ENCODE peak calls at places on chromosomes 3 and 15, in ten cellular contexts. F, X, K, C, R, G, H, Q, O and V are unnamed samples.

GRCh38 chr15:88835646-88836045 is 32.4 kb downstream of the ACAN start:
- DNase-seq in K (no peak), F (no peak), H (peak; percentile 29), X (no peak), R (no peak), Q (no peak), G (no peak), O (no peak), C (no peak), V (no peak)

GRCh38 chr15:63983071-63983711 is 63.1 kb downstream of the DAPK2 start:
- DNase-seq in K (peak; percentile 40), C (no peak), F (no peak), O (no peak), R (no peak), Q (no peak), X (no peak), G (no peak), H (no peak), V (no peak)

GRCh38 chr3:34152641-34153040 is 354.2 kb downstream of the PDCD6IP start:
- DNase-seq in C (no peak), H (no peak), K (no peak), R (no peak), F (no peak), O (no peak), Q (no peak), X (no peak), G (no peak), V (no peak)

GRCh38 chr15:28960979-28961378 is 75.2 kb downstream of the APBA2 start:
- DNase-seq in F (no peak), X (no peak), R (no peak), H (peak; percentile 95), K (no peak), Q (no peak), C (peak; percentile 16), G (no peak), O (no peak), V (no peak)

GRCh38 chr3:143596957-143597642 is 251.2 kb downstream of the SLC9A9 start:
- DNase-seq in R (no peak), X (no peak), O (no peak), C (no peak), Q (no peak), K (peak; percentile 37), H (no peak), F (no peak), G (no peak), V (no peak)

GRCh38 chr3:136343873-136344281 is 93.7 kb downstream of the PCCB start:
- DNase-seq in F (peak; percentile 88), O (peak; percentile 41), K (peak; percentile 67), G (peak; percentile 56), H (peak; percentile 98), C (peak; percentile 91), Q (peak; percentile 79), R (peak; percentile 98), X (peak; percentile 80), V (peak; percentile 86)

GRCh38 chr3:14645453-14645852 is 6.1 kb upstream of the CCDC174 start:
- DNase-seq in C (no peak), R (no peak), K (no peak), F (no peak), G (no peak), X (no peak), H (no peak), O (no peak), Q (no peak), V (no peak)

GRCh38 chr3:126245811-126246727 is 65.7 kb upstream of the ALDH1L1 start:
- DNase-seq in Q (no peak), C (no peak), H (peak; percentile 65), R (peak; percentile 78), K (peak; percentile 32), X (peak; percentile 34), G (peak; percentile 77), O (no peak), F (peak; percentile 63), V (peak; percentile 81)

GRCh38 chr3:57464011-57464410 is 80.1 kb downstream of the DNAH12 start:
- DNase-seq in Q (no peak), F (no peak), R (no peak), X (peak; percentile 4), H (no peak), G (no peak), C (no peak), O (no peak), K (no peak), V (no peak)

GRCh38 chr3:181288145-181288544 is 298.6 kb upstream of the DNAJC19 start:
- DNase-seq in O (no peak), C (no peak), K (no peak), F (no peak), R (no peak), Q (no peak), H (no peak), X (no peak), G (no peak), V (no peak)

GRCh38 chr3:39148116-39149058 is 5.0 kb downstream of the CSRNP1 start:
- DNase-seq in Q (no peak), O (no peak), R (no peak), G (no peak), K (peak; percentile 42), F (no peak), H (peak; percentile 75), C (peak; percentile 48), X (no peak), V (peak; percentile 61)

GRCh38 chr3:179882322-179882721 is 154.4 kb downstream of the PEX5L start:
- DNase-seq in X (no peak), K (no peak), H (no peak), R (no peak), Q (no peak), O (no peak), C (no peak), G (no peak), F (no peak), V (no peak)

GRCh38 chr15:93997071-93997658 is 234.2 kb upstream of the MCTP2 start:
- DNase-seq in G (no peak), Q (no peak), C (no peak), K (peak; percentile 7), X (no peak), O (peak; percentile 41), H (peak; percentile 4), R (no peak), F (no peak), V (no peak)

GRCh38 chr3:128455786-128456748 is 10.6 kb downstream of the DNAJB8 start:
- DNase-seq in F (no peak), R (no peak), H (no peak), O (no peak), K (no peak), C (no peak), X (no peak), Q (no peak), G (no peak), V (no peak)

GRCh38 chr3:128458746-128459450 is 7.8 kb downstream of the DNAJB8 start:
- DNase-seq in X (no peak), F (no peak), C (no peak), R (no peak), K (no peak), Q (no peak), O (no peak), G (no peak), H (no peak), V (no peak)

GRCh38 chr3:128457918-128458317 is 8.8 kb downstream of the DNAJB8 start:
- DNase-seq in H (no peak), Q (no peak), F (no peak), K (no peak), X (no peak), R (no peak), G (no peak), C (no peak), O (no peak), V (no peak)

GRCh38 chr3:128455116-128455515 is 11.6 kb downstream of the DNAJB8 start:
- DNase-seq in X (no peak), G (no peak), R (no peak), O (no peak), K (no peak), C (no peak), Q (no peak), F (no peak), H (no peak), V (no peak)

GRCh38 chr3:128456776-128457715 is 9.6 kb downstream of the DNAJB8 start:
- DNase-seq in Q (no peak), X (no peak), G (no peak), F (no peak), O (no peak), H (no peak), C (no peak), R (no peak), K (peak; percentile 40), V (no peak)
- TF ChIP-seq CTCF in Q (no peak), X (no peak), G (no peak), F (no peak), O (no peak), H (no peak), C (no peak), R (no peak), K (no peak), V (no peak)

DNA sequence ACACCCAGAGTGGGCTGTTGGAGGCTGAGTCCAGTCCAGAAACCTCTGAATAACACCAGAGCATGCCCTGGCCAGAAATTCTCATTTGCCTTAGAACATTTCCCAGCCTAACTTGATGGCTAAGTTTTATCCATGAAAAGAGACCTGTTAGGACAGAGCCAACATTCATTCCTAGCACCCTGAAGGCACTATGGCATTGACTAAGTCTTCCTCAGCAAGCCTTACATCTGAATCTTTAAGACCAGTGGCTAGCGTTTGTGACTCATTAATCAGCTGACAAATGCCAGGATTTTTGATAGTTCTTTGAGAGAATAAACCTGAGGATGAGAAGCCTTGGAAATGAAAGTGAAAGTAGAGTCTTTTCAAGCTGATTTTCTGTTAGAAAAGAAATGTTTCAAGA is 1087.1 kb upstream of the ALCAM start:
- DNase-seq in G (no peak), K (no peak), X (no peak), H (peak; percentile 50), C (no peak), Q (no peak), F (no peak), O (no peak), R (no peak), V (no peak)
- H3K4me3 ChIP-seq in G (no peak overlapping the region), K (no peak overlapping the region), X (peak overlapping the region; percentile 27), H (peak overlapping the region; percentile 50), C (no peak overlapping the region), Q (peak overlapping the region; percentile 62), F (no peak overlapping the region), O (no peak overlapping the region), R (no peak overlapping the region), V (peak overlapping the region; percentile 5)

GRCh38 chr3:54892168-54892567 is 35.7 kb downstream of the LRTM1 start:
- DNase-seq in K (no peak), X (no peak), O (no peak), C (no peak), R (no peak), G (no peak), Q (no peak), F (no peak), H (no peak), V (no peak)
- H3K4me1 ChIP-seq in K (no peaks in the 10 kb centered on the region), X (peaks cover 25% of the 10 kb centered on the region), O (peaks cover 15% of the 10 kb centered on the region), C (no peaks in the 10 kb centered on the region), R (peaks cover 31% of the 10 kb centered on the region), G (peaks cover 4% of the 10 kb centered on the region), Q (no peaks in the 10 kb centered on the region), F (no peaks in the 10 kb centered on the region), H (peaks cover 16% of the 10 kb centered on the region), V (no peaks in the 10 kb centered on the region)

DNA sequence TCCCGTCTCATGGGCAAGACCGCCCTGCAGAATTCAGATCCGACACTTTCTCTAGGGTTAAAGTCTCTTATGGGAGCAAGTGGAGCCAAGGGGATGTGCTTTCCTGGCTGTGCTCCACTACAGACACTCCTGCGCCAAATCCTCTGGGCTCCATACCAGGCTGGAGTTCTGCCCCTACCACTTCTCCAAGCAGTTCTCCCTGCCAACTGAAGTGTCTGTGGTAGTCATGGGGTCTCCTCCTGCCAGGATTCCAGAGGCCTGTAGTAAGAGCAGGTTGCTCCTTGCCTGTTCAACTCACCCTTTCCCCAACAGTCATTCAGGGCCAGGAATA is 403.2 kb downstream of the GRM7 start:
- DNase-seq in G (no peak), X (no peak), F (no peak), K (no peak), C (no peak), H (no peak), O (no peak), R (no peak), Q (no peak), V (no peak)
- TF ChIP-seq CTCF in G (no peak), X (no peak), F (no peak), K (no peak), C (no peak), H (no peak), O (no peak), R (no peak), Q (no peak), V (no peak)